ENCODE peak calls at places on chromosomes 6 and 20, in five cellular contexts. T is GM12865, H is HAP-1, F is GM23248, I is AG04450. E is an unnamed sample.
A peak's percentile ranks its signal among the peaks of the same experiment; 100 is the strongest.

GRCh38 chr6:78611097-78611625 is 256.2 kb upstream of the IRAK1BP1 start:
- DNase-seq in H (no peak), I (no peak), F (no peak), T (no peak), E (no peak)

GRCh38 chr20:42260216-42260615 is 642.0 kb upstream of the CHD6 start:
- DNase-seq in T (no peak), I (no peak), H (no peak), F (no peak), E (no peak)

GRCh38 chr6:54515013-54515412 is 206.8 kb downstream of the TINAG start:
- DNase-seq in I (no peak), H (no peak), T (no peak), F (no peak), E (no peak)

GRCh38 chr6:138562691-138563090 is 63.4 kb upstream of the NHSL1 start:
- DNase-seq in T (no peak), I (no peak), F (no peak), H (no peak), E (no peak)

GRCh38 chr20:11791316-11792228 is 126.1 kb upstream of the BTBD3 start:
- DNase-seq in I (no peak), F (no peak), T (no peak), H (no peak), E (no peak)

GRCh38 chr6:167689278-167689677 is 137.4 kb upstream of the AFDN start:
- DNase-seq in H (no peak), F (no peak), T (no peak), I (no peak), E (no peak)

GRCh38 chr6:16503919-16504554 is 257.2 kb downstream of the ATXN1 start:
- DNase-seq in T (peak; percentile 87), H (no peak), F (no peak), I (no peak), E (no peak)

GRCh38 chr6:90295854-90296345 is 743 bp downstream of the BACH2 start:
- DNase-seq in I (peak; percentile 43), H (peak; percentile 46), F (peak; percentile 74), T (peak; percentile 55), E (no peak)

GRCh38 chr6:24991748-24992467 is 56.1 kb upstream of the RIPOR2 start:
- DNase-seq in H (peak; percentile 55), F (peak; percentile 71), I (no peak), T (peak; percentile 88), E (no peak)

GRCh38 chr6:143368426-143368825 is 82.1 kb downstream of the ADAT2 start:
- DNase-seq in T (peak; percentile 76), F (peak; percentile 75), H (no peak), I (peak; percentile 29), E (no peak)

GRCh38 chr20:49216991-49217578 is 2.1 kb upstream of the DDX27 start:
- DNase-seq in I (peak; percentile 76), T (peak; percentile 93), F (peak; percentile 88), H (peak; percentile 85), E (peak; percentile 91)
- H3K4me3 ChIP-seq in I (no peak overlapping the region), T (no peak overlapping the region), F (peak overlapping the region; percentile 41), H (no peak overlapping the region), E (peak overlapping the region; percentile 68)

DNA sequence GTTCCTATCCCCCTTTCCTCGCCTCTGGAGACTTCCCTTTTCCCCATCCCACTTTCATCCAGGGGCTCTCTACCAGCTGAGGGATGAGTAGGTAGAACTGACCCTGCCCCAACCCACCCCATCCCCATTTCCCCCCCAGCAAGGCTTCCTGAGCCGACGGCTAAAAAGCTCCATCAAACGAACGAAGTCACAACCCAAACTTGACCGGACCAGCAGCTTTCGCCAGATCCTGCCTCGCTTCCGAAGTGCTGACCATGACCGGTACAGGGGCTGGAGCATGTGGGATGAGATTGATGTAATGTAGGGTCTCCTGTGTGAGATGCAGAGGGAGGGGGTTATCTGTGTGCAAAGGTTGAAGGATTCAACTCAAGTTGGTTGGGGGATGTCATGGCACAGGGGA is 12.7 kb downstream of the SYNGAP1 start:
- DNase-seq in F (no peak), I (no peak), T (no peak), H (no peak), E (no peak)
- H3K4me3 ChIP-seq in F (no peak overlapping the region), I (no peak overlapping the region), T (no peak overlapping the region), H (no peak overlapping the region), E (no peak overlapping the region)

GRCh38 chr20:57259179-57260021 is 7.0 kb downstream of the BMP7 start:
- DNase-seq in T (no peak), I (no peak), F (peak; percentile 12), H (no peak), E (peak; percentile 44)

GRCh38 chr20:57261488-57262243 is 4.8 kb downstream of the BMP7 start:
- DNase-seq in I (no peak), H (no peak), F (no peak), T (no peak), E (no peak)

GRCh38 chr20:57260065-57260958 is 6.1 kb downstream of the BMP7 start:
- DNase-seq in T (no peak), H (peak; percentile 56), I (no peak), F (no peak), E (no peak)

GRCh38 chr20:57262244-57263126 is 4.0 kb downstream of the BMP7 start:
- DNase-seq in I (no peak), T (no peak), H (peak; percentile 62), F (no peak), E (no peak)

GRCh38 chr20:57260959-57261357 is 5.5 kb downstream of the BMP7 start:
- DNase-seq in F (no peak), T (no peak), I (no peak), H (no peak), E (no peak)
- H3K4me3 ChIP-seq in F (no peak overlapping the region), T (no peak overlapping the region), I (no peak overlapping the region), H (no peak overlapping the region), E (no peak overlapping the region)

GRCh38 chr20:63537525-63538203 is 488 bp upstream of the PTK6 start:
- DNase-seq in T (peak; percentile 99), I (peak; percentile 81), F (peak; percentile 94), H (peak; percentile 76), E (no peak)

GRCh38 chr20:63536997-63537524 is at the start of gene PTK6:
- DNase-seq in H (no peak), I (no peak), F (no peak), T (peak; percentile 72), E (no peak)

GRCh38 chr20:63534427-63534830 is 2.7 kb downstream of the PTK6 start:
- DNase-seq in H (no peak), T (no peak), I (no peak), F (no peak), E (no peak)

GRCh38 chr20:63534831-63535651 is 2.1 kb downstream of the PTK6 start:
- DNase-seq in T (no peak), I (no peak), H (no peak), F (peak; percentile 52), E (no peak)

GRCh38 chr20:63536241-63536977 is 767 bp downstream of the PTK6 start:
- DNase-seq in F (peak; percentile 89), I (no peak), H (no peak), T (no peak), E (no peak)
- H3K4me3 ChIP-seq in F (no peak overlapping the region), I (no peak overlapping the region), H (no peak overlapping the region), T (peak overlapping the region; percentile 59), E (no peak overlapping the region)

DNA sequence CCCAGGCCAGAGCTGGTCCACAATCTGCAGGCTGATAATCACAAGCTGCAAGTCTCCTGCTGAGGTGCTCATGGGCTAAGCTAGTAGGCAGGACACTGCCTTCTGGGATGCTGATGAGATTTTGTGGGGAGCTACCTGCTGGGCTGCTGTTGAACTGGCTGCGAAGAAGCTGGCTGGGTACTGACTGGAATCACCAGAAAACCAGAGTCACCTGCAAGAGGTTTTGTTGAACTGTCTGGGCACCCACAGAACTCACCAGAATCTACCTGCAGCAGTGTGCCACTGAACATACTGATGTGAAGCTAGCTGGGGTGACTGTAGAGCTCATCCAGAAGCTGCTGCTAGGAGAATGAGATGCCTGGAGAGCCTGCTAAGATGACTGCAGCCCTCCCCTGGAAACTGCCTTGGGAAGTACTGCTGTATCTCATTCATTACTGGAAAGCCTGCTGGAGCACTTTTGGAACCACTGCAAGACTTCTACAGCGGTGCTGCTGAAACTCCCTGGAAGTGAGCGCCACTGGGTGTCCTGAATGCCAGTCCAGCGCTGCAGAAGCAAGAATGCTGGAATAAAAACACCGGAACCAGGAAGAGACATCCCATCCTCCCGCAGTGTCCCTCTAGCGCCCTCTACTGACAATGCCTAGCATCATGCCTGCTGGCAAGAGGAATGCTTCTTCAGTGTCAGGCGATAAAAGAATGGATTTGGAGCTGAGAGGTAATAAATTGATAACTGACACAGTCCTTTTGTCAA is 64.9 kb upstream of the ARHGAP18 start:
- DNase-seq in I (peak; percentile 52), H (peak; percentile 79), F (peak; percentile 82), T (peak; percentile 69), E (peak; percentile 75)
- H3K4me3 ChIP-seq in I (no peak overlapping the region), H (peak overlapping the region; percentile 13), F (peak overlapping the region; percentile 65), T (no peak overlapping the region), E (peak overlapping the region; percentile 72)

DNA sequence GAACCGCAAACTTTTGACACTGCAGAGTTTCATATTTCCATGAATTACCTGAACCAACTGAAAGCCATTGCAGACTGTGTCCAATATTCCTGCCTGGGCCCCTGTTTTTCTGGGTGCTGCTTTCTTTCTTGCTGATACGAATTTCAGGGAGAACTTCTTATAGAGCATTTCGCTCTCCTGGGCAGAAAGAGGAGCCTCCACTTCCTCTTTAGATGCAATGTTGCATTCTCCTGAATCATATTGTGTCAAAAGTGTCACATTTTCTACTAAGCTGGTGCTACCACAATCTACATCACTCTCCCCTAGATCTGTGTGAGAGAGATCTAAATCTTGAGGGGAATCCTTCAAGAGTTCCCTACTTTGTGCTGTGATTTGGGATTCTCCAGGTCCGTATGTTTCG is 102.5 kb downstream of the DST start:
- DNase-seq in T (no peak), H (no peak), I (no peak), F (no peak), E (no peak)
- H3K4me3 ChIP-seq in T (peak overlapping the region; percentile 61), H (peak overlapping the region; percentile 50), I (peak overlapping the region; percentile 68), F (peak overlapping the region; percentile 78), E (peak overlapping the region; percentile 93)

GRCh38 chr20:9024596-9024995 is 44.3 kb upstream of the PLCB4 start:
- DNase-seq in T (no peak), I (no peak), F (no peak), H (no peak), E (no peak)

GRCh38 chr20:9022361-9022760 is 46.5 kb upstream of the PLCB4 start:
- DNase-seq in I (no peak), H (no peak), F (no peak), T (no peak), E (no peak)

GRCh38 chr20:9019833-9020232 is 49.1 kb upstream of the PLCB4 start:
- DNase-seq in T (no peak), F (no peak), I (no peak), H (no peak), E (no peak)

GRCh38 chr20:9021216-9021615 is 47.7 kb upstream of the PLCB4 start:
- DNase-seq in F (no peak), I (no peak), H (no peak), T (no peak), E (no peak)

GRCh38 chr20:9021699-9022098 is 47.2 kb upstream of the PLCB4 start:
- DNase-seq in I (no peak), F (no peak), H (no peak), T (no peak), E (peak; percentile 5)
- H3K4me3 ChIP-seq in I (no peak overlapping the region), F (no peak overlapping the region), H (no peak overlapping the region), T (no peak overlapping the region), E (peak overlapping the region; percentile 48)

E was measured in SK-N-MC.